ENCODE peak calls at places on chromosomes 1 and 21, in eight cellular contexts. N is SK-N-SH, U is GM23338, F is A549, T is K562, D is Panc1, H is HL-60, X is HCT116. W is an unnamed sample.
A peak's percentile ranks its signal among the peaks of the same experiment; 100 is the strongest.

GRCh38 chr1:68959631-68960030 is 462.7 kb upstream of the DEPDC1 start:
- DNase-seq in N (no peak), U (no peak), F (no peak), T (no peak), D (no peak), H (no peak), X (no peak), W (no peak)

GRCh38 chr1:172642970-172643369 is 15.9 kb upstream of the FASLG start:
- DNase-seq in N (no peak), U (no peak), F (peak; percentile 55), T (no peak), D (no peak), H (no peak), X (no peak), W (peak; percentile 41)

GRCh38 chr1:15403962-15404580 is 5.6 kb upstream of the EFHD2 start:
- DNase-seq in N (no peak), U (no peak), F (no peak), T (no peak), D (no peak), H (no peak), X (no peak), W (peak; percentile 23)

GRCh38 chr1:53183277-53183990 is 13.2 kb upstream of the CPT2 start:
- DNase-seq in N (no peak), U (no peak), F (no peak), T (peak; percentile 84), D (no peak), H (no peak), X (no peak), W (peak; percentile 97)

GRCh38 chr1:21490774-21491482 is 18.3 kb upstream of the ALPL start:
- DNase-seq in N (peak; percentile 60), U (peak; percentile 74), F (peak; percentile 67), T (peak; percentile 52), D (no peak), H (no peak), X (no peak), W (peak; percentile 41)

GRCh38 chr1:59292557-59292956 is 4.3 kb upstream of the FGGY start:
- DNase-seq in N (no peak), U (no peak), F (peak; percentile 58), T (peak; percentile 24), D (no peak), H (peak; percentile 94), X (no peak), W (peak; percentile 84)

GRCh38 chr1:114610546-114611245 is 29.3 kb upstream of the BCAS2 start:
- DNase-seq in N (no peak), U (no peak), F (peak; percentile 9), T (no peak), D (no peak), H (no peak), X (no peak), W (no peak)

GRCh38 chr1:86741947-86742572 is 37.7 kb downstream of the SH3GLB1 start:
- DNase-seq in N (peak; percentile 21), U (peak; percentile 62), F (peak; percentile 39), T (peak; percentile 57), D (no peak), H (peak; percentile 3), X (peak; percentile 34), W (peak; percentile 13)

GRCh38 chr1:191483997-191484396 is 674.3 kb upstream of the RGS18 start:
- DNase-seq in N (no peak), U (no peak), F (no peak), T (peak; percentile 8), D (no peak), H (no peak), X (no peak), W (no peak)

GRCh38 chr1:193411771-193412170 is 225.4 kb upstream of the B3GALT2 start:
- DNase-seq in N (no peak), U (no peak), F (no peak), T (no peak), D (no peak), H (no peak), X (no peak), W (no peak)

GRCh38 chr1:179095924-179096323 is 14.1 kb downstream of the TOR3A start:
- DNase-seq in N (no peak), U (no peak), F (no peak), T (no peak), D (no peak), H (no peak), X (no peak), W (no peak)

GRCh38 chr1:112044745-112045144 is 55.3 kb upstream of the KCND3 start:
- DNase-seq in N (no peak), U (no peak), F (no peak), T (peak; percentile 9), D (no peak), H (no peak), X (no peak), W (no peak)

GRCh38 chr1:152313970-152314369 is 11.1 kb downstream of the FLG start:
- DNase-seq in N (no peak), U (no peak), F (no peak), T (no peak), D (no peak), H (no peak), X (no peak), W (no peak)

GRCh38 chr1:77222496-77222895 is 3.3 kb upstream of the PIGK start:
- DNase-seq in N (no peak), U (peak; percentile 42), F (no peak), T (no peak), D (no peak), H (no peak), X (no peak), W (no peak)

GRCh38 chr1:173269490-173270230 is 62.5 kb upstream of the TNFSF4 start:
- DNase-seq in N (peak; percentile 4), U (peak; percentile 3), F (peak; percentile 79), T (peak; percentile 69), D (no peak), H (no peak), X (peak; percentile 37), W (no peak)

GRCh38 chr1:84008631-84009030 is 9.7 kb upstream of the TTLL7 start:
- DNase-seq in N (no peak), U (no peak), F (no peak), T (no peak), D (no peak), H (no peak), X (no peak), W (no peak)

GRCh38 chr21:40732243-40732642 is 114.7 kb downstream of the DSCAM start:
- DNase-seq in N (no peak), U (no peak), F (no peak), T (no peak), D (no peak), H (no peak), X (no peak), W (no peak)

GRCh38 chr1:231940721-231941120 is 314.1 kb downstream of the DISC1 start:
- DNase-seq in N (no peak), U (no peak), F (no peak), T (no peak), D (no peak), H (no peak), X (no peak), W (no peak)

DNA sequence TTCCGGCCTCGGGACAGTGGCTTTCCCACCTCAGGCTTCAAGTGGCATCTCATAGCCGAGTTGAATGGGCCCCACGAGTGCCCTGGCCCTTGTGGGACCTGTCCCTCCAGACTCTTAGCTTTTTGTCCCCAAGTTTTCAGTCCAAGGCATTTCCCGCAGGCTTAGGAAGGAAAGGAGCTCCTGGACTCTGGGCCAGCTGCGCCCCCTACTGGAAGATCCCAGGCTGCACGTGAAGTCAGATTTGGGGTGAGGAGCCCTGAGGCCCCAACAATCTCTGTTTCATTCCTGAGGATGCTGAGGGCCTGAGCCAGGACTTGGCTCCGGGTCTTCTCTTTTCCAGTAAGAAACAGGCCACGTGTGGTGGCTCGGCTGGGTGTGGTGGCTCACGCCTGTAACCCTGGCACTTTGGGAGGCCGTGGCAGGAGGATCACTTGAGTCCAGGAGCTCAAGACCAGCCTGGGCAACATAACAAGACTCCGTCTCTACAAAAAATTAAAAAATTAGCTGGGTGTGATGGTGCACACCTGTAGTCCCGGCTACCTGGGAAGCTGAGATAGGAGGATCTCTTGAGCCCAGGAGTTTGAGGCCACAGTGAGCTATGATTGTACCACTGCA is 67.4 kb downstream of the ARHGEF10L start:
- DNase-seq in N (peak; percentile 88), U (peak; percentile 94), F (peak; percentile 61), T (peak; percentile 83), D (peak; percentile 43), H (no peak), X (peak; percentile 36), W (peak; percentile 62)
- TF ChIP-seq REST in N (no peak), U (no peak), F (no peak), T (no peak), D (no peak), H (no peak), X (no peak), W (no peak)

GRCh38 chr1:167514278-167514677 is 4.1 kb downstream of the CD247 start:
- DNase-seq in N (no peak), U (no peak), F (no peak), T (no peak), D (no peak), H (no peak), X (no peak), W (no peak)
- TF ChIP-seq REST in N (no peak), U (no peak), F (no peak), T (no peak), D (no peak), H (no peak), X (no peak), W (no peak)

GRCh38 chr1:235892080-235892670 is 25.5 kb upstream of the LYST start:
- DNase-seq in N (no peak), U (no peak), F (no peak), T (no peak), D (no peak), H (no peak), X (no peak), W (no peak)

GRCh38 chr1:235887676-235888075 is 21.0 kb upstream of the LYST start:
- DNase-seq in N (no peak), U (no peak), F (no peak), T (no peak), D (no peak), H (no peak), X (no peak), W (no peak)

GRCh38 chr1:235885654-235886238 is 19.0 kb upstream of the LYST start:
- DNase-seq in N (no peak), U (no peak), F (no peak), T (no peak), D (no peak), H (no peak), X (no peak), W (no peak)

GRCh38 chr1:235892734-235893413 is 26.2 kb upstream of the LYST start:
- DNase-seq in N (no peak), U (no peak), F (no peak), T (no peak), D (no peak), H (no peak), X (no peak), W (peak; percentile 83)

DNA sequence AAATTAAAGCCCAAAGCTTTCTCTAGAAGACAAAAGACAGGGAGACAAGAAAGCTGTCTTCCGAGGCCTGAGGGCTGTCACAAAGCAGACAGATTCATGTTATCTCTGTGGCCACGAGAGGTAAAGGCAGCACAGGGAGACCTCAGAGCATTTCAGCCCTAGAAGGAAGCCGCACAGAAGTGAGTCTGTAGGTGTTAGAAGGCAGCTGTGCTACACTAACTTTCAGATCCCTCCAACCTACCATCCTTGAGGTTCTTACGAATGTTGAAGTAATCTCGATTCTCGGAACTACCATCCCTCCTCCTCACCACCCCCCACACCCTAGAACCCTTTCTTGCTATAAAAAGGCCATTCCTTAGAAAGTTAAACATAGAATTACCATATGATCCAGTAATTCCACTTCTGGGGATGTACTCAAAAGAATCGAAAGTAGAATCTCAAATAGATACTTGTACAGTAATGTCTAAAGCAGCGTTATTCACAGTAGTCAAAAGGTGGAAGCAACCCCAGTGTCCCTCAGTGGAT is 21.5 kb upstream of the LYST start:
- DNase-seq in N (no peak), U (no peak), F (no peak), T (no peak), D (no peak), H (no peak), X (no peak), W (no peak)
- TF ChIP-seq REST in N (no peak), U (no peak), F (no peak), T (no peak), D (no peak), H (no peak), X (no peak), W (no peak)

GRCh38 chr1:54510715-54511270 is 37.2 kb upstream of the ACOT11 start:
- DNase-seq in N (no peak), U (no peak), F (no peak), T (no peak), D (no peak), H (no peak), X (no peak), W (no peak)
- TF ChIP-seq REST in N (no peak), U (no peak), F (no peak), T (no peak), D (no peak), H (no peak), X (no peak), W (no peak)